ENCODE peak calls at places on chromosomes 4 and X, in ten cellular contexts. Q is ELR; Y is ascending aorta; U is A172; L is DMS153; X is activated CD4-positive, alpha-beta T cell treated with anti-CD3 and anti-CD28 coated beads for 24 hours; T is NCI-H1436; E is frontal cortex; G is stimulated activated CD8-positive, alpha-beta memory T cell treated with anti-CD3 and anti-CD28 coated beads, Interleukin-12 subunit alpha, Interleukin-12 subunit beta, amount 100 ng/mL, for 4 hours; C is cerebellar cortex. P is an unnamed sample.

GRCh38 chr4:13641084-13641483 is 13.6 kb upstream of the BOD1L1 start:
- DNase-seq in Q (no peak), Y (no peak), U (no peak), L (no peak), X (no peak), T (no peak), E (no peak), G (no peak), C (no peak), P (no peak)

GRCh38 chr4:123244233-123244632 is 152.4 kb upstream of the SPRY1 start:
- DNase-seq in Q (peak; percentile 12), Y (no peak), U (no peak), L (no peak), X (no peak), T (no peak), E (no peak), G (no peak), C (no peak), P (no peak)

GRCh38 chr4:175882891-175883290 is 70.8 kb upstream of the GPM6A start:
- DNase-seq in Q (no peak), Y (no peak), U (no peak), L (no peak), X (no peak), T (no peak), E (no peak), G (no peak), C (no peak), P (no peak)

GRCh38 chrX:11267311-11267910 is 25.8 kb upstream of the AMELX start:
- DNase-seq in Q (no peak), Y (no peak), U (no peak), L (no peak), X (no peak), T (no peak), E (no peak), G (no peak), C (no peak), P (no peak)

GRCh38 chr4:182416101-182416500 is 172.9 kb downstream of the TENM3 start:
- DNase-seq in Q (no peak), Y (no peak), U (no peak), L (no peak), X (no peak), T (no peak), E (no peak), G (no peak), C (no peak), P (no peak)

GRCh38 chrX:25721564-25721963 is 416.6 kb upstream of the MAGEB18 start:
- DNase-seq in Q (no peak), Y (no peak), U (peak; percentile 24), L (peak; percentile 1), X (no peak), T (no peak), E (no peak), G (no peak), C (peak; percentile 1), P (peak; percentile 1)

GRCh38 chrX:153903991-153904957 is at the start of gene AVPR2:
- DNase-seq in Q (no peak), Y (no peak), U (no peak), L (no peak), X (no peak), T (no peak), E (no peak), G (no peak), C (no peak), P (no peak)

GRCh38 chrX:49876750-49877149 is 2.5 kb upstream of the USP27X start:
- DNase-seq in Q (peak; percentile 50), Y (no peak), U (peak; percentile 6), L (no peak), X (peak; percentile 19), T (peak; percentile 38), E (no peak), G (no peak), C (peak; percentile 79), P (peak; percentile 53)

GRCh38 chrX:124023838-124024238 is 62.3 kb downstream of the STAG2 start:
- DNase-seq in Q (peak; percentile 59), Y (no peak), U (peak; percentile 0), L (no peak), X (no peak), T (no peak), E (no peak), G (no peak), C (no peak), P (no peak)

GRCh38 chrX:74119016-74119910 is 184.7 kb upstream of the ZCCHC13 start:
- DNase-seq in Q (peak; percentile 77), Y (no peak), U (peak; percentile 67), L (no peak), X (no peak), T (no peak), E (no peak), G (no peak), C (no peak), P (no peak)

GRCh38 chrX:19190902-19191301 is 68.6 kb upstream of the ADGRG2 start:
- DNase-seq in Q (no peak), Y (no peak), U (no peak), L (no peak), X (no peak), T (no peak), E (no peak), G (no peak), C (no peak), P (no peak)

GRCh38 chrX:135436456-135436855 is 14.7 kb downstream of the SMIM10L2A start:
- DNase-seq in Q (no peak), Y (no peak), U (no peak), L (no peak), X (no peak), T (no peak), E (no peak), G (no peak), C (no peak), P (no peak)

GRCh38 chrX:122703762-122704161 is 480.3 kb upstream of the GRIA3 start:
- DNase-seq in Q (no peak), Y (no peak), U (no peak), L (no peak), X (no peak), T (no peak), E (no peak), G (no peak), C (no peak), P (no peak)

GRCh38 chrX:153595859-153596857 is 2.8 kb downstream of the CCNQ start:
- DNase-seq in Q (no peak), Y (no peak), U (no peak), L (no peak), X (no peak), T (no peak), E (no peak), G (no peak), C (no peak), P (no peak)

GRCh38 chr4:3529363-3529762 is 2.9 kb downstream of the LRPAP1 start:
- DNase-seq in Q (no peak), Y (no peak), U (no peak), L (no peak), X (no peak), T (no peak), E (no peak), G (no peak), C (no peak), P (no peak)

GRCh38 chr4:122163301-122163700 is 11.2 kb downstream of the BLTP1 start:
- DNase-seq in Q (no peak), Y (no peak), U (no peak), L (peak; percentile 37), X (no peak), T (peak; percentile 22), E (no peak), G (no peak), C (peak; percentile 48), P (no peak)

GRCh38 chr4:173530326-173531062 is 465 bp upstream of the HAND2 start:
- DNase-seq in Q (no peak), Y (no peak), U (no peak), L (no peak), X (no peak), T (no peak), E (peak; percentile 19), G (no peak), C (no peak), P (no peak)

GRCh38 chrX:77749695-77750094 is 36.3 kb downstream of the ATRX start:
- DNase-seq in Q (peak; percentile 86), Y (no peak), U (no peak), L (no peak), X (no peak), T (no peak), E (no peak), G (no peak), C (no peak), P (no peak)

GRCh38 chr4:633976-634598 is 8.7 kb downstream of the PDE6B start:
- DNase-seq in Q (no peak), Y (no peak), U (no peak), L (no peak), X (no peak), T (no peak), E (no peak), G (no peak), C (no peak), P (no peak)

P was measured in NCI-H748 treated with DMSO at 0.1 percent for 48 hours.